ENCODE peak calls at places on chromosome 14, in four cellular contexts. Y is psoas muscle; U is CD4-positive, CD25-positive, alpha-beta regulatory T cell; W is Karpas-422. F is an unnamed sample. For H3K27me3, the result is how much of the 10 kb centered on the place peaks cover.

GRCh38 chr14:74438351-74438915 is 12.4 kb upstream of the SYNDIG1L start:
- DNase-seq in W (no peak), Y (no peak), U (no peak), F (no peak)

GRCh38 chr14:26602902-26603301 is 5.1 kb upstream of the NOVA1 start:
- DNase-seq in Y (no peak), W (no peak), U (no peak), F (no peak)

GRCh38 chr14:103140316-103141109 is 17.3 kb downstream of the TNFAIP2 start:
- DNase-seq in W (peak), U (no peak), Y (no peak), F (no peak)

GRCh38 chr14:89000007-89000942 is 175.8 kb downstream of the TTC8 start:
- DNase-seq in W (no peak), U (no peak), Y (peak), F (no peak)

GRCh38 chr14:102316048-102316745 is 3.3 kb upstream of the ZNF839 start:
- DNase-seq in U (peak), W (peak), Y (no peak), F (no peak)

GRCh38 chr14:68346540-68347232 is 446.2 kb downstream of the ZFP36L1 start:
- DNase-seq in Y (no peak), U (no peak), W (no peak), F (no peak)

GRCh38 chr14:54815016-54815415 is 87.6 kb downstream of the GCH1 start:
- DNase-seq in U (no peak), W (no peak), Y (no peak), F (no peak)

GRCh38 chr14:21940887-21941855 is 267.6 kb upstream of the OR4E1 start:
- DNase-seq in U (peak), Y (no peak), W (peak), F (no peak)

GRCh38 chr14:55097894-55098560 is 31.0 kb upstream of the LGALS3 start:
- DNase-seq in W (no peak), U (peak), Y (no peak), F (peak)

GRCh38 chr14:101556566-101557320 is 4.6 kb upstream of the DIO3 start:
- DNase-seq in U (no peak), W (no peak), Y (peak), F (no peak)

GRCh38 chr14:54627718-54628345 is 60.9 kb downstream of the SAMD4A start:
- DNase-seq in W (no peak), U (no peak), Y (peak), F (no peak)

GRCh38 chr14:25237845-25238244 is 187.9 kb upstream of the STXBP6 start:
- DNase-seq in Y (no peak), U (no peak), W (peak), F (no peak)

GRCh38 chr14:39398382-39398781 is 33.9 kb downstream of the FBXO33 start:
- DNase-seq in Y (no peak), U (no peak), W (no peak), F (no peak)

GRCh38 chr14:102256691-102257090 is 48.3 kb downstream of the MOK start:
- DNase-seq in U (no peak), W (no peak), Y (no peak), F (no peak)

GRCh38 chr14:68135566-68135965 is 316.0 kb downstream of the RAD51B start:
- DNase-seq in W (no peak), U (no peak), Y (no peak), F (no peak)

GRCh38 chr14:85534435-85534834 is 4.5 kb downstream of the FLRT2 start:
- DNase-seq in U (no peak), Y (peak), W (no peak), F (no peak)

GRCh38 chr14:21672116-21672515 is 1.5 kb downstream of the OR4E1 start:
- DNase-seq in W (no peak), Y (no peak), U (no peak), F (no peak)

GRCh38 chr14:63174760-63175191 is 29.5 kb upstream of the RHOJ start:
- DNase-seq in U (no peak), W (peak), Y (no peak), F (no peak)

GRCh38 chr14:20986811-20987210 is 3.0 kb upstream of the METTL17 start:
- DNase-seq in U (no peak), W (no peak), Y (no peak), F (no peak)

GRCh38 chr14:96267336-96267735 is 11.3 kb downstream of the BDKRB1 start:
- DNase-seq in W (no peak), U (no peak), Y (no peak), F (no peak)

GRCh38 chr14:67577181-67577580 is 22.9 kb downstream of the PIGH start:
- DNase-seq in U (no peak), Y (no peak), W (no peak), F (no peak)

GRCh38 chr14:81062816-81063215 is 107.4 kb downstream of the TSHR start:
- DNase-seq in U (no peak), Y (no peak), W (peak), F (no peak)

GRCh38 chr14:104999361-104999760 is 13.8 kb downstream of the CLBA1 start:
- DNase-seq in U (no peak), Y (peak), W (no peak), F (no peak)

GRCh38 chr14:100375273-100375962 is 52.3 kb downstream of the SLC25A47 start:
- DNase-seq in Y (peak), U (no peak), W (peak), F (peak)

GRCh38 chr14:100471451-100472093 is 115.6 kb downstream of the BEGAIN start:
- DNase-seq in W (no peak), U (no peak), Y (peak), F (no peak)

DNA sequence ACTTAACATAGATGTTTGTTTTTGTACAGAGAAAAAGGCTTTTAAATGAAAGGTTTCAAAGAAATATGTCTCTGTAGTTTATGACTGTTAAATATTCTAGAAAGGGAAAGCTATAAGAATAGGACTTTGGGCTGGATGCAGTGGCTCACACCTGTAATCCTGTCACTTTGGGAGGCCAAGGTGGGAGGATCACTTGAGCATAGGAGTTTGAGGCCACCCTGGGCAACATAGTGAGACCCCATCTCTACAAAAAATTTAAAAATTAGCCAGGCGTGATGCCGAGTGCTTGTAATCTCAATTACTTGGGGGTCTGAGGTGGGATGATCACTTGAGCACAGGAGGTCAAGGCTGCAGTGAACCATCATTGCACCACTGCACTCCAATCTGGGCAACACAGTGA is 11.4 kb downstream of the GPX2 start:
- DNase-seq in Y (no peak), U (no peak), W (no peak), F (no peak)
- H3K27ac ChIP-seq in Y (peak), U (peak), W (no peak), F (no peak)

GRCh38 chr14:72559669-72560068 is 334.2 kb downstream of the DPF3 start:
- DNase-seq in U (no peak), Y (no peak), W (no peak), F (no peak)
- H3K27me3 ChIP-seq in U (under half), Y (under half), W (under half), F (under half)

GRCh38 chr14:69701269-69701668 is 65.7 kb upstream of the SRSF5 start:
- DNase-seq in W (no peak), U (no peak), Y (no peak), F (no peak)
- H3K27ac ChIP-seq in W (peak), U (no peak), Y (no peak), F (peak)

DNA sequence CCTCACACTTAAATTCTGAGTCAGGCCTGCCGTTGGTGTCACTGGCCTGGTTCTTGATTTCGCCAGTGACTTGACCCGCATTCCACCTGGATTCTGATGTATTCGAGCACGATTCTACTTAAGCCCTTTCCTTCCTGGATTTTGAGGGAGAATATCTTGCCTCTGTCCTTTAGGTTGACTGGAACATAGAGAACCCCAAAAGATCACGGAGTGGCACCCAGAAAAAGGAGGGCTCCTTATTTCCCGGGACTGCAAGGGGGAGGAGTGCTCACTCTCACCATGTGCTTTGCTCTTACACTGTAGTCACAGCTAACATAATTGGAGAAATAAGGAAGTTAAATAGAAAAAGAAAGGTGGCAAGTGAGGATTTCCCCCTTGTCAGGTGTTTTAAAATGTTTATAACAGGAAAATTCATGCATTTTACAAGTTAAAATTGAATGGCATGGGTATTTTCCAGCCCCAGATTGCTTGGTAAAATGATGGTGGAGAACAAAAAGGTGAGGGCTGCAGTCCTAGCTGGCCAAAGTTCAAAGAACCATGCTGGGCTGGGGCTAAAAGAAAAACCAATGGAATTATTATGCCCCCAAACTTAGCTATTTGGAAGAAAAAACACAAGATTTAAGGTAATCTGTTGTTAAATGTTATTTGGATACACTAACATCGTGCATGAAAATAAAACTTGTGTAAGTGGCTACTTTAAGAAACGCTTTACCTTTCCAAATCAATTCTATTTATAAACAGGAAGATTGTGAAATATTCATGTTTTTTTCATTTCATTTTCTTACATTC is 8.9 kb downstream of the FOXA1 start:
- DNase-seq in Y (no peak), U (no peak), W (no peak), F (no peak)
- H3K27me3 ChIP-seq in Y (under half), U (under half), W (under half), F (under half)

DNA sequence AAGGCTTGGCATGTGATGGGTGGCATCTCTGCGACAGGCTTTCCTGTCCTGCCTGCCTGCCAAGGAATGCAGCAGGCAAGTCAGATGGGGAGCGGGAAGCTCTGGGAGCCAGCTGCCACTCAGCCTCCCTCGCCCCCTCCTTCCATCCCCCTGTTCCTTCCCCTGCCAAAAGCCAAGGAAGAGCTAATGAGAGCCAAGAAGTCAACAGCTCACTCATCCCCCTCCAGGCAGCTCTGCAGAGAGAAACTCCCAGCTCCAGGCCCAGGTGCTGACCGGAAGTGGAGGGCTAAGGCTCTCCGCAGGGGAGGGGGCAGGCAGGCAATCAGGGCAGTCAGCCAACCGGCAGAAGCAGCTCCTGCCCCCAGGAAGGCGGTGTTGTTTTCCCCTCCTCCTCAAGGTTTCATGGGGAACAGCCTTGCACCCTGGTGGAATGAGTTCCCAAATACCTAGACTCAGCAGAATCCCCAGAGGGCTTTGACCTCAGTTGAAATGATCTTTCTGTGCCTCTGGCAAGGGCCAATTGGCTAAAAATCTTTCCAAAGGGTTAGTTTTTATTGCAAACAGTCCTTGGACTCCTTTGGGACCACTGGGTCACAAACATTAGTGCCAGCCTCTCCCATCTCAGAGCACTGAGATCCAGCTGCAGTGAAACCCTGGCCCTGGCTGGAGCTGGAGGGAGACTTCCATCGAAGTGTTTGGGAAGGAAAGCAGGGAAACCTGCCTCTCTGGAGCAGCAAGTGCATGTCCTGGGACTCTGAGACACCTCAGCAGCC is 349.1 kb downstream of the DPF3 start:
- DNase-seq in Y (no peak), W (no peak), U (no peak), F (no peak)
- H3K27ac ChIP-seq in Y (no peak), W (no peak), U (no peak), F (no peak)

GRCh38 chr14:92922883-92923743 is at the start of gene CHGA:
- DNase-seq in Y (peak), U (no peak), W (no peak), F (peak)

GRCh38 chr14:92920001-92920400 is 2.9 kb upstream of the CHGA start:
- DNase-seq in Y (no peak), W (no peak), U (no peak), F (no peak)

GRCh38 chr14:92924247-92924646 is 1.3 kb downstream of the CHGA start:
- DNase-seq in W (no peak), Y (no peak), U (no peak), F (no peak)

GRCh38 chr14:92923744-92924103 is 774 bp downstream of the CHGA start:
- DNase-seq in U (no peak), W (no peak), Y (no peak), F (no peak)

GRCh38 chr14:92922155-92922735 is 705 bp upstream of the CHGA start:
- DNase-seq in U (no peak), W (no peak), Y (no peak), F (no peak)
- H3K27me3 ChIP-seq in U (under half), W (under half), Y (under half), F (under half)

GRCh38 chr14:51473808-51474207 is 177.9 kb upstream of the FRMD6 start:
- DNase-seq in U (no peak), Y (no peak), W (no peak), F (no peak)
- H3K27ac ChIP-seq in U (no peak), Y (no peak), W (no peak), F (no peak)

GRCh38 chr14:98368214-98368613 is 903.8 kb downstream of the BCL11B start:
- DNase-seq in Y (no peak), W (no peak), U (no peak), F (no peak)
- H3K27me3 ChIP-seq in Y (under half), W (under half), U (under half), F (under half)

F was measured in CD8-positive, alpha-beta memory T cell.